ENCODE peak calls at places on chromosomes 6 and 20, in ten cellular contexts. B is dermis microvascular lymphatic vessel endothelial cell, E is IMR-90, L is NCI-H345, D is dermis blood vessel endothelial cell, T is A549, C is hepatic stellate cell, J is NCI-H1417, H is fibroblast of the conjunctiva, A is GM10248. M is an unnamed sample.
A peak's percentile ranks its signal among the peaks of the same experiment; 100 is the strongest.

GRCh38 chr6:10331336-10331735 is 83.5 kb downstream of the TFAP2A start:
- DNase-seq in B (no peak), E (no peak), L (no peak), D (no peak), T (no peak), C (no peak), J (no peak), H (no peak), A (no peak), M (no peak)

GRCh38 chr6:7973603-7974002 is 63.0 kb upstream of the TXNDC5 start:
- DNase-seq in B (no peak), E (no peak), L (no peak), D (no peak), T (peak; percentile 40), C (no peak), J (peak; percentile 57), H (no peak), A (no peak), M (no peak)

GRCh38 chr6:36373368-36374009 is 14.0 kb downstream of the ETV7 start:
- DNase-seq in B (no peak), E (no peak), L (peak; percentile 42), D (no peak), T (no peak), C (no peak), J (peak; percentile 50), H (no peak), A (no peak), M (no peak)

GRCh38 chr20:37276494-37277252 is 12.8 kb upstream of the MANBAL start:
- DNase-seq in B (peak; percentile 53), E (peak; percentile 94), L (peak; percentile 71), D (peak; percentile 79), T (peak; percentile 51), C (peak; percentile 63), J (peak; percentile 61), H (peak; percentile 76), A (peak; percentile 77), M (peak; percentile 35)

GRCh38 chr6:20459682-20460081 is 58.0 kb downstream of the E2F3 start:
- DNase-seq in B (no peak), E (no peak), L (no peak), D (no peak), T (no peak), C (no peak), J (no peak), H (no peak), A (no peak), M (no peak)

GRCh38 chr20:4490045-4490444 is 231.7 kb upstream of the PRND start:
- DNase-seq in B (no peak), E (no peak), L (no peak), D (no peak), T (no peak), C (no peak), J (no peak), H (no peak), A (no peak), M (no peak)

GRCh38 chr6:16108996-16109658 is 19.8 kb upstream of the MYLIP start:
- DNase-seq in B (no peak), E (no peak), L (no peak), D (no peak), T (no peak), C (no peak), J (no peak), H (no peak), A (no peak), M (no peak)

GRCh38 chr6:15285682-15286294 is 39.9 kb downstream of the JARID2 start:
- DNase-seq in B (no peak), E (peak; percentile 47), L (no peak), D (peak; percentile 59), T (no peak), C (no peak), J (no peak), H (no peak), A (no peak), M (no peak)

GRCh38 chr20:14219801-14220461 is 117.5 kb downstream of the FLRT3 start:
- DNase-seq in B (no peak), E (no peak), L (peak; percentile 17), D (no peak), T (peak; percentile 88), C (no peak), J (no peak), H (no peak), A (no peak), M (no peak)

GRCh38 chr20:18276821-18277220 is 11.5 kb upstream of the ZNF133 start:
- DNase-seq in B (peak; percentile 32), E (peak; percentile 71), L (peak; percentile 80), D (peak; percentile 82), T (peak; percentile 78), C (peak; percentile 58), J (peak; percentile 90), H (peak; percentile 35), A (peak; percentile 65), M (no peak)

GRCh38 chr20:50518270-50518721 is 8.1 kb downstream of the PTPN1 start:
- DNase-seq in B (no peak), E (peak; percentile 72), L (no peak), D (no peak), T (no peak), C (no peak), J (no peak), H (no peak), A (no peak), M (no peak)

GRCh38 chr20:53244711-53245110 is 272.6 kb downstream of the TSHZ2 start:
- DNase-seq in B (no peak), E (no peak), L (no peak), D (no peak), T (no peak), C (no peak), J (no peak), H (no peak), A (no peak), M (no peak)

GRCh38 chr6:38554014-38554413 is 85.7 kb downstream of the BTBD9 start:
- DNase-seq in B (no peak), E (no peak), L (no peak), D (no peak), T (no peak), C (no peak), J (no peak), H (no peak), A (no peak), M (no peak)

GRCh38 chr6:45491874-45492273 is 114.1 kb upstream of the SUPT3H start:
- DNase-seq in B (no peak), E (no peak), L (no peak), D (no peak), T (no peak), C (no peak), J (no peak), H (no peak), A (no peak), M (no peak)

GRCh38 chr6:30931959-30932645 is at the start of gene SFTA2:
- DNase-seq in B (no peak), E (no peak), L (no peak), D (no peak), T (no peak), C (no peak), J (no peak), H (no peak), A (no peak), M (no peak)

GRCh38 chr20:48329676-48330644 is 497.8 kb downstream of the PREX1 start:
- DNase-seq in B (peak; percentile 43), E (peak; percentile 51), L (peak; percentile 26), D (peak; percentile 67), T (peak; percentile 16), C (no peak), J (no peak), H (no peak), A (peak; percentile 47), M (no peak)

M was measured in GM04503.